ENCODE peak calls at places on chromosomes 2 and 18, in five cellular contexts. One of them, this sample, is unnamed.

GRCh38 chr2:205700331-205701132 is 18.2 kb downstream of the NRP2 start:
- DNase-seq in Panc1: peak
- DNase-seq in NCI-H1092: no peak
- DNase-seq in activated naive CD4-positive, alpha-beta T cell treated with anti-CD3 and anti-CD28 coated beads for 36 hours: no peak
- DNase-seq in HCEC 1CT: peak
- DNase-seq in this sample: no peak

GRCh38 chr18:7562491-7562890 is 4.6 kb upstream of the PTPRM start:
- DNase-seq in HCEC 1CT: no peak
- DNase-seq in Panc1: no peak
- DNase-seq in NCI-H1092: no peak
- DNase-seq in activated naive CD4-positive, alpha-beta T cell treated with anti-CD3 and anti-CD28 coated beads for 36 hours: no peak
- DNase-seq in this sample: no peak

GRCh38 chr2:170882758-170883157 is 46.3 kb upstream of the GORASP2 start:
- DNase-seq in HCEC 1CT: no peak
- DNase-seq in NCI-H1092: no peak
- DNase-seq in Panc1: no peak
- DNase-seq in activated naive CD4-positive, alpha-beta T cell treated with anti-CD3 and anti-CD28 coated beads for 36 hours: no peak
- DNase-seq in this sample: no peak

GRCh38 chr18:34970106-34970505 is 71.1 kb upstream of the MAPRE2 start:
- DNase-seq in HCEC 1CT: peak
- DNase-seq in Panc1: no peak
- DNase-seq in NCI-H1092: no peak
- DNase-seq in activated naive CD4-positive, alpha-beta T cell treated with anti-CD3 and anti-CD28 coated beads for 36 hours: no peak
- DNase-seq in this sample: no peak

GRCh38 chr2:166563894-166564293 is 69.8 kb upstream of the SCN7A start:
- DNase-seq in Panc1: no peak
- DNase-seq in NCI-H1092: no peak
- DNase-seq in activated naive CD4-positive, alpha-beta T cell treated with anti-CD3 and anti-CD28 coated beads for 36 hours: no peak
- DNase-seq in HCEC 1CT: no peak
- DNase-seq in this sample: no peak

GRCh38 chr2:201118957-201119848 is 3.2 kb downstream of the CFLAR start:
- DNase-seq in activated naive CD4-positive, alpha-beta T cell treated with anti-CD3 and anti-CD28 coated beads for 36 hours: peak
- DNase-seq in NCI-H1092: no peak
- DNase-seq in HCEC 1CT: peak
- DNase-seq in Panc1: no peak
- DNase-seq in this sample: no peak

GRCh38 chr18:35519148-35519899 is 21.6 kb upstream of the INO80C start:
- DNase-seq in NCI-H1092: no peak
- DNase-seq in HCEC 1CT: no peak
- DNase-seq in Panc1: no peak
- DNase-seq in activated naive CD4-positive, alpha-beta T cell treated with anti-CD3 and anti-CD28 coated beads for 36 hours: no peak
- DNase-seq in this sample: no peak

GRCh38 chr2:3356799-3357198 is 20.8 kb downstream of the EIPR1 start:
- DNase-seq in NCI-H1092: no peak
- DNase-seq in Panc1: no peak
- DNase-seq in activated naive CD4-positive, alpha-beta T cell treated with anti-CD3 and anti-CD28 coated beads for 36 hours: no peak
- DNase-seq in HCEC 1CT: no peak
- DNase-seq in this sample: no peak

GRCh38 chr18:3720818-3721545 is 271.0 kb downstream of the TGIF1 start:
- DNase-seq in NCI-H1092: peak
- DNase-seq in activated naive CD4-positive, alpha-beta T cell treated with anti-CD3 and anti-CD28 coated beads for 36 hours: no peak
- DNase-seq in Panc1: no peak
- DNase-seq in HCEC 1CT: no peak
- DNase-seq in this sample: no peak

GRCh38 chr2:64362562-64363026 is 91.4 kb upstream of the LGALSL start:
- DNase-seq in activated naive CD4-positive, alpha-beta T cell treated with anti-CD3 and anti-CD28 coated beads for 36 hours: no peak
- DNase-seq in NCI-H1092: no peak
- DNase-seq in Panc1: no peak
- DNase-seq in HCEC 1CT: no peak
- DNase-seq in this sample: no peak

GRCh38 chr2:73174244-73174643 is 28.1 kb upstream of the NOTO start:
- DNase-seq in NCI-H1092: no peak
- DNase-seq in activated naive CD4-positive, alpha-beta T cell treated with anti-CD3 and anti-CD28 coated beads for 36 hours: no peak
- DNase-seq in HCEC 1CT: no peak
- DNase-seq in Panc1: no peak
- DNase-seq in this sample: no peak

GRCh38 chr2:208948073-208948472 is 475.8 kb upstream of the MAP2 start:
- DNase-seq in Panc1: no peak
- DNase-seq in activated naive CD4-positive, alpha-beta T cell treated with anti-CD3 and anti-CD28 coated beads for 36 hours: no peak
- DNase-seq in HCEC 1CT: no peak
- DNase-seq in NCI-H1092: no peak
- DNase-seq in this sample: no peak

GRCh38 chr18:5895886-5896740 is 791 bp upstream of the TMEM200C start:
- DNase-seq in activated naive CD4-positive, alpha-beta T cell treated with anti-CD3 and anti-CD28 coated beads for 36 hours: no peak
- DNase-seq in HCEC 1CT: no peak
- DNase-seq in Panc1: no peak
- DNase-seq in NCI-H1092: no peak
- DNase-seq in this sample: no peak

GRCh38 chr18:7417742-7418141 is 149.4 kb upstream of the PTPRM start:
- DNase-seq in NCI-H1092: no peak
- DNase-seq in activated naive CD4-positive, alpha-beta T cell treated with anti-CD3 and anti-CD28 coated beads for 36 hours: no peak
- DNase-seq in HCEC 1CT: peak
- DNase-seq in Panc1: no peak
- DNase-seq in this sample: peak

GRCh38 chr18:54775686-54776085 is 52.6 kb upstream of the RAB27B start:
- DNase-seq in NCI-H1092: no peak
- DNase-seq in HCEC 1CT: peak
- DNase-seq in Panc1: no peak
- DNase-seq in activated naive CD4-positive, alpha-beta T cell treated with anti-CD3 and anti-CD28 coated beads for 36 hours: no peak
- DNase-seq in this sample: no peak

GRCh38 chr18:58605027-58606020 is 23.6 kb downstream of the ALPK2 start:
- DNase-seq in activated naive CD4-positive, alpha-beta T cell treated with anti-CD3 and anti-CD28 coated beads for 36 hours: peak
- DNase-seq in HCEC 1CT: peak
- DNase-seq in Panc1: no peak
- DNase-seq in NCI-H1092: no peak
- DNase-seq in this sample: no peak

GRCh38 chr18:35039633-35040032 is 1.6 kb upstream of the MAPRE2 start:
- DNase-seq in NCI-H1092: no peak
- DNase-seq in HCEC 1CT: peak
- DNase-seq in Panc1: no peak
- DNase-seq in activated naive CD4-positive, alpha-beta T cell treated with anti-CD3 and anti-CD28 coated beads for 36 hours: no peak
- DNase-seq in this sample: no peak

GRCh38 chr2:205030695-205031094 is 485.4 kb downstream of the PARD3B start:
- DNase-seq in activated naive CD4-positive, alpha-beta T cell treated with anti-CD3 and anti-CD28 coated beads for 36 hours: no peak
- DNase-seq in NCI-H1092: no peak
- DNase-seq in Panc1: no peak
- DNase-seq in HCEC 1CT: no peak
- DNase-seq in this sample: no peak

GRCh38 chr18:12516049-12516677 is 108.4 kb downstream of the PRELID3A start:
- DNase-seq in HCEC 1CT: no peak
- DNase-seq in NCI-H1092: no peak
- DNase-seq in Panc1: no peak
- DNase-seq in activated naive CD4-positive, alpha-beta T cell treated with anti-CD3 and anti-CD28 coated beads for 36 hours: no peak
- DNase-seq in this sample: no peak

GRCh38 chr2:102122115-102122514 is 20.4 kb upstream of the IL1R1 start:
- DNase-seq in NCI-H1092: no peak
- DNase-seq in Panc1: no peak
- DNase-seq in activated naive CD4-positive, alpha-beta T cell treated with anti-CD3 and anti-CD28 coated beads for 36 hours: no peak
- DNase-seq in HCEC 1CT: peak
- DNase-seq in this sample: no peak

GRCh38 chr18:53567935-53568574 is 656.4 kb downstream of the MBD2 start:
- DNase-seq in HCEC 1CT: no peak
- DNase-seq in activated naive CD4-positive, alpha-beta T cell treated with anti-CD3 and anti-CD28 coated beads for 36 hours: no peak
- DNase-seq in NCI-H1092: peak
- DNase-seq in Panc1: no peak
- DNase-seq in this sample: no peak

GRCh38 chr2:151380617-151381235 is 23.3 kb downstream of the TNFAIP6 start:
- DNase-seq in NCI-H1092: no peak
- DNase-seq in Panc1: no peak
- DNase-seq in HCEC 1CT: no peak
- DNase-seq in activated naive CD4-positive, alpha-beta T cell treated with anti-CD3 and anti-CD28 coated beads for 36 hours: no peak
- DNase-seq in this sample: no peak

GRCh38 chr2:182804128-182804527 is 62.3 kb downstream of the FRZB start:
- DNase-seq in Panc1: no peak
- DNase-seq in activated naive CD4-positive, alpha-beta T cell treated with anti-CD3 and anti-CD28 coated beads for 36 hours: no peak
- DNase-seq in HCEC 1CT: no peak
- DNase-seq in NCI-H1092: no peak
- DNase-seq in this sample: no peak

GRCh38 chr2:176418768-176419167 is 149.5 kb downstream of the MTX2 start:
- DNase-seq in activated naive CD4-positive, alpha-beta T cell treated with anti-CD3 and anti-CD28 coated beads for 36 hours: no peak
- DNase-seq in HCEC 1CT: no peak
- DNase-seq in Panc1: no peak
- DNase-seq in NCI-H1092: no peak
- DNase-seq in this sample: no peak

GRCh38 chr2:109595644-109596043 is 18.1 kb downstream of the SEPTIN10 start:
- DNase-seq in Panc1: no peak
- DNase-seq in activated naive CD4-positive, alpha-beta T cell treated with anti-CD3 and anti-CD28 coated beads for 36 hours: no peak
- DNase-seq in HCEC 1CT: no peak
- DNase-seq in NCI-H1092: no peak
- DNase-seq in this sample: no peak

GRCh38 chr2:181953773-181954537 is 31.7 kb upstream of the PPP1R1C start:
- DNase-seq in HCEC 1CT: peak
- DNase-seq in Panc1: peak
- DNase-seq in NCI-H1092: no peak
- DNase-seq in activated naive CD4-positive, alpha-beta T cell treated with anti-CD3 and anti-CD28 coated beads for 36 hours: peak
- DNase-seq in this sample: peak

GRCh38 chr2:208227581-208228232 is 27.2 kb downstream of the IDH1 start:
- DNase-seq in HCEC 1CT: no peak
- DNase-seq in Panc1: no peak
- DNase-seq in NCI-H1092: no peak
- DNase-seq in activated naive CD4-positive, alpha-beta T cell treated with anti-CD3 and anti-CD28 coated beads for 36 hours: no peak
- DNase-seq in this sample: no peak

GRCh38 chr18:49752095-49752457 is 61.3 kb downstream of the ACAA2 start:
- DNase-seq in Panc1: no peak
- DNase-seq in NCI-H1092: no peak
- DNase-seq in HCEC 1CT: no peak
- DNase-seq in activated naive CD4-positive, alpha-beta T cell treated with anti-CD3 and anti-CD28 coated beads for 36 hours: no peak
- DNase-seq in this sample: no peak

GRCh38 chr2:226609361-226609760 is 190.3 kb downstream of the IRS1 start:
- DNase-seq in NCI-H1092: no peak
- DNase-seq in HCEC 1CT: peak
- DNase-seq in activated naive CD4-positive, alpha-beta T cell treated with anti-CD3 and anti-CD28 coated beads for 36 hours: no peak
- DNase-seq in Panc1: no peak
- DNase-seq in this sample: no peak

GRCh38 chr18:21742323-21742687 is 1.7 kb downstream of the MIB1 start:
- DNase-seq in activated naive CD4-positive, alpha-beta T cell treated with anti-CD3 and anti-CD28 coated beads for 36 hours: no peak
- DNase-seq in Panc1: no peak
- DNase-seq in HCEC 1CT: no peak
- DNase-seq in NCI-H1092: no peak
- DNase-seq in this sample: no peak

GRCh38 chr2:8922431-8922830 is 81.1 kb downstream of the MBOAT2 start:
- DNase-seq in NCI-H1092: no peak
- DNase-seq in activated naive CD4-positive, alpha-beta T cell treated with anti-CD3 and anti-CD28 coated beads for 36 hours: no peak
- DNase-seq in HCEC 1CT: no peak
- DNase-seq in Panc1: no peak
- DNase-seq in this sample: no peak

GRCh38 chr2:34907812-34908211 is 1308.7 kb upstream of the FAM98A start:
- DNase-seq in Panc1: no peak
- DNase-seq in NCI-H1092: no peak
- DNase-seq in HCEC 1CT: no peak
- DNase-seq in activated naive CD4-positive, alpha-beta T cell treated with anti-CD3 and anti-CD28 coated beads for 36 hours: no peak
- DNase-seq in this sample: no peak

GRCh38 chr2:31675485-31675901 is 94.8 kb upstream of the SRD5A2 start:
- DNase-seq in activated naive CD4-positive, alpha-beta T cell treated with anti-CD3 and anti-CD28 coated beads for 36 hours: peak
- DNase-seq in Panc1: no peak
- DNase-seq in NCI-H1092: no peak
- DNase-seq in HCEC 1CT: no peak
- DNase-seq in this sample: no peak